ENCODE peak calls at places on chromosomes 4 and X, in seven cellular contexts. H is fibroblast of lung, P is uterus, W is IMR-90, K is endodermal cell, G is pancreas, T is Peyer's patch. U is an unnamed sample. For H3K9me3, the result is how much of the 10 kb centered on the place peaks cover.

GRCh38 chr4:1792832-1793495 is at the start of gene FGFR3:
- DNase-seq in H (peak), P (no peak), W (no peak), K (peak), G (peak), T (peak), U (no peak)

GRCh38 chr4:3385719-3386440 is 55.9 kb upstream of the HGFAC start:
- DNase-seq in H (no peak), P (no peak), W (no peak), K (peak), G (no peak), T (no peak), U (no peak)

GRCh38 chr4:40731792-40732245 is 17.9 kb upstream of the NSUN7 start:
- DNase-seq in H (no peak), P (peak), W (no peak), K (no peak), G (peak), T (peak), U (peak)

GRCh38 chrX:105973387-105973739 is 65.2 kb downstream of the SERPINA7 start:
- DNase-seq in H (no peak), P (no peak), W (no peak), K (no peak), G (no peak), T (no peak), U (no peak)

GRCh38 chr4:5785806-5786680 is 75.0 kb downstream of the EVC start:
- DNase-seq in H (peak), P (no peak), W (peak), K (no peak), G (no peak), T (no peak), U (no peak)

GRCh38 chrX:129701624-129702069 is 37.1 kb upstream of the XPNPEP2 start:
- DNase-seq in H (peak), P (peak), W (peak), K (no peak), G (no peak), T (peak), U (no peak)

GRCh38 chr4:150579591-150580234 is 2.2 kb upstream of the MAB21L2 start:
- DNase-seq in H (peak), P (no peak), W (peak), K (peak), G (no peak), T (no peak), U (no peak)

GRCh38 chr4:149914521-149915115 is 99.0 kb upstream of the IQCM start:
- DNase-seq in H (peak), P (peak), W (peak), K (peak), G (no peak), T (no peak), U (no peak)

GRCh38 chrX:66001596-66001995 is 38.3 kb downstream of the VSIG4 start:
- DNase-seq in H (no peak), P (no peak), W (no peak), K (no peak), G (no peak), T (no peak), U (no peak)

GRCh38 chr4:165288639-165289428 is 38.6 kb upstream of the MSMO1 start:
- DNase-seq in H (peak), P (no peak), W (peak), K (no peak), G (no peak), T (no peak), U (no peak)

GRCh38 chr4:89316931-89317366 is 9.3 kb upstream of the GPRIN3 start:
- DNase-seq in H (peak), P (no peak), W (peak), K (no peak), G (no peak), T (no peak), U (no peak)

GRCh38 chr4:37604464-37604863 is 81.7 kb downstream of the RELL1 start:
- DNase-seq in H (peak), P (no peak), W (peak), K (no peak), G (no peak), T (no peak), U (no peak)

GRCh38 chr4:128979934-128980333 is 113.4 kb downstream of the SCLT1 start:
- DNase-seq in H (peak), P (no peak), W (peak), K (no peak), G (peak), T (no peak), U (no peak)

GRCh38 chr4:71241467-71242401 is 97.1 kb upstream of the SLC4A4 start:
- DNase-seq in H (no peak), P (no peak), W (peak), K (no peak), G (no peak), T (no peak), U (no peak)

GRCh38 chr4:129641179-129641578 is 545.2 kb downstream of the C4orf33 start:
- DNase-seq in H (peak), P (peak), W (peak), K (peak), G (peak), T (peak), U (peak)

GRCh38 chrX:37926700-37927099 is 79.3 kb upstream of the DYNLT3 start:
- DNase-seq in H (peak), P (no peak), W (peak), K (no peak), G (no peak), T (no peak), U (no peak)

GRCh38 chr4:142356797-142357196 is 489.3 kb downstream of the INPP4B start:
- DNase-seq in H (no peak), P (no peak), W (no peak), K (no peak), G (no peak), T (no peak), U (no peak)
- TF ChIP-seq CTCF in H (no peak), P (no peak), W (no peak), K (no peak), G (no peak), T (no peak), U (no peak)

GRCh38 chrX:55648434-55648833 is 25.2 kb downstream of the FOXR2 start:
- DNase-seq in H (no peak), P (no peak), W (no peak), K (no peak), G (no peak), T (no peak), U (no peak)
- H3K9me3 ChIP-seq in H (under half), P (under half), W (under half), K (under half), G (under half), T (under half), U (under half)

GRCh38 chrX:42219231-42219630 is 295.9 kb upstream of the CASK start:
- DNase-seq in H (peak), P (no peak), W (no peak), K (no peak), G (no peak), T (no peak), U (no peak)
- TF ChIP-seq CTCF in H (no peak), P (no peak), W (no peak), K (no peak), G (no peak), T (no peak), U (no peak)

GRCh38 chrX:115589419-115589818 is 28.4 kb downstream of the PLS3 start:
- DNase-seq in H (no peak), P (no peak), W (no peak), K (no peak), G (no peak), T (no peak), U (no peak)
- H3K9me3 ChIP-seq in H (under half), P (under half), W (under half), K (under half), G (under half), T (under half), U (under half)

GRCh38 chr4:47490550-47490949 is 5.5 kb downstream of the ATP10D start:
- DNase-seq in H (peak), P (no peak), W (no peak), K (peak), G (no peak), T (no peak), U (no peak)
- TF ChIP-seq CTCF in H (peak), P (no peak), W (peak), K (peak), G (no peak), T (peak), U (peak)

DNA sequence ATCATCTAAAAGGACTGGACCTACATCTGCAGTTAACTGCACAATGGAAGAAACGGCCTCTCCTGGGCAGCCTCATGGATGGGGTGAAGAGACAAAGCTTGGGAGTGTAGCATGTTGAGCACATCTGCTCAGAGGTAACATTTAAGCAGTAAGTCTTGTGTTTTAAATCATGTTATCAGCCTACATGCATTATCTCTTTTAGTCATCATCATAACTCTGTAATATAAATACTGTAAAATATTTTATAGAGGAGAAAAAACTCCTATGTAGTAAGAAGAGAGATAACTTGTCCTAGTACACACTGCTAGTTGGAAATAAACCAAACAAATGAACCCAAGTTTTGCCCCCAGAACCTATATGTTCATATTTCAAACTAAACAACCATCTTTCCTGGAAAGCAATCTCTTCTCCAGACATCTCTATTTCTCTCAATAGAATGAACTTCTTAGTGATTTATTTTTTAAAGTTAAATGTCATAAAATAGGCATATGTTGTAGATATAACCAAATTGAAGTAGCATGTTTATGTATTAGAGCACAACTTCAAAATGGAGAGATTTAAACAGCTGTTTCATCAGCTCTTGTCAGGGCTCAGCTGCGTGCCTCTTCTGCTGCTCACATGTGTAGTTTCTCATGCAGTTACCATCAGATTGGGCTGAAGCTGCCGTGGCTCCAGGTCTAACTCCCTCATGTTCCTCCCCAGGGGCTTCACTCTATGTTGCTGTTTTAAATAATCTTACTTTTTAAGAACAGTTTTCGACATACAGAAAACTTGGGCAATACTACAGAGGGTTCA is 581.8 kb upstream of the ZFP42 start:
- DNase-seq in H (no peak), P (no peak), W (no peak), K (no peak), G (no peak), T (no peak), U (no peak)
- H3K9me3 ChIP-seq in H (under half), P (under half), W (under half), K (under half), G (under half), T (under half), U (under half)

GRCh38 chr4:15006416-15007024 is 4.2 kb downstream of the CPEB2 start:
- DNase-seq in H (peak), P (no peak), W (peak), K (no peak), G (no peak), T (no peak), U (no peak)
- TF ChIP-seq CTCF in H (peak), P (peak), W (peak), K (peak), G (no peak), T (peak), U (peak)

DNA sequence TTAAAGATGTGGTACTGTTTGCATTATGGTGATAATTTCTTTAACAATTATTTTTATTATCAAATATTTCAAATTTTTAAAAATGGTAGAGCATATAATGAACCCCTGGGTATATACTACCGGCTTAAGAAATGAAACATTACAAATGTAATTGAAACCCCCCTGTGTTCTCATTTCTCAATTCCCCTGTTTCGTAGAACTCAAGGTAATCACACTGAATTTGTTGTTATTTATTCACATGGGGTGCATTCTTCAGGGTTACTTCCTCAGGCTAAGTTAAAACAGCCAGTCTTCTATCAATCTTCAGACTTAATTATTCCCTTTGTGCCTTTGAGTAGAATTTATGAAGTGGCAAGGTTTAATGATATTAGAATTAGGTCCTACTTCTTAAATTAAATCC is 128.2 kb downstream of the ANAPC10 start:
- DNase-seq in H (no peak), P (no peak), W (no peak), K (no peak), G (no peak), T (no peak), U (no peak)
- H3K9me3 ChIP-seq in H (under half), P (under half), W (under half), K (under half), G (under half), T (under half), U (under half)